ENCODE peak calls at places on chromosomes 3 and 15, in six cellular contexts. One of them, this sample, is unnamed.
A peak's percentile ranks its signal among the peaks of the same experiment; 100 is the strongest.

GRCh38 chr3:21718161-21718765 is 32.7 kb downstream of the ZNF385D start:
- DNase-seq in Peyer's patch: no peak
- DNase-seq in A673: no peak
- DNase-seq in mucosa of descending colon: no peak
- DNase-seq in breast epithelium: no peak
- DNase-seq in mesenchymal stem cell: peak; percentile 23
- DNase-seq in this sample: peak; percentile 97

GRCh38 chr15:92906563-92907081 is 6.5 kb downstream of the CHD2 start:
- DNase-seq in Peyer's patch: peak; percentile 55
- DNase-seq in A673: no peak
- DNase-seq in mucosa of descending colon: no peak
- DNase-seq in breast epithelium: no peak
- DNase-seq in mesenchymal stem cell: no peak
- DNase-seq in this sample: peak; percentile 99

GRCh38 chr3:89306535-89306934 is 199.1 kb downstream of the EPHA3 start:
- DNase-seq in Peyer's patch: no peak
- DNase-seq in A673: no peak
- DNase-seq in mucosa of descending colon: no peak
- DNase-seq in breast epithelium: no peak
- DNase-seq in mesenchymal stem cell: no peak
- DNase-seq in this sample: no peak

GRCh38 chr15:49215768-49216739 is 46.0 kb downstream of the GALK2 start:
- DNase-seq in Peyer's patch: no peak
- DNase-seq in A673: peak; percentile 27
- DNase-seq in mucosa of descending colon: no peak
- DNase-seq in breast epithelium: no peak
- DNase-seq in mesenchymal stem cell: no peak
- DNase-seq in this sample: peak; percentile 23

GRCh38 chr15:51735211-51735610 is 2.2 kb downstream of the LYSMD2 start:
- DNase-seq in Peyer's patch: no peak
- DNase-seq in A673: no peak
- DNase-seq in mucosa of descending colon: no peak
- DNase-seq in breast epithelium: no peak
- DNase-seq in mesenchymal stem cell: no peak
- DNase-seq in this sample: no peak

GRCh38 chr3:39056151-39056550 is 4.3 kb downstream of the WDR48 start:
- DNase-seq in Peyer's patch: no peak
- DNase-seq in A673: no peak
- DNase-seq in mucosa of descending colon: no peak
- DNase-seq in breast epithelium: no peak
- DNase-seq in mesenchymal stem cell: no peak
- DNase-seq in this sample: no peak

GRCh38 chr15:59553879-59554735 is 57.5 kb upstream of the GCNT3 start:
- DNase-seq in Peyer's patch: no peak
- DNase-seq in A673: no peak
- DNase-seq in mucosa of descending colon: no peak
- DNase-seq in breast epithelium: peak; percentile 35
- DNase-seq in mesenchymal stem cell: peak; percentile 14
- DNase-seq in this sample: peak; percentile 99

GRCh38 chr3:167740961-167741587 is 5.6 kb downstream of the SERPINI1 start:
- DNase-seq in Peyer's patch: no peak
- DNase-seq in A673: peak; percentile 47
- DNase-seq in mucosa of descending colon: no peak
- DNase-seq in breast epithelium: no peak
- DNase-seq in mesenchymal stem cell: peak; percentile 57
- DNase-seq in this sample: peak; percentile 46

GRCh38 chr3:71600646-71601288 is 17.2 kb upstream of the FOXP1 start:
- DNase-seq in Peyer's patch: no peak
- DNase-seq in A673: no peak
- DNase-seq in mucosa of descending colon: no peak
- DNase-seq in breast epithelium: no peak
- DNase-seq in mesenchymal stem cell: no peak
- DNase-seq in this sample: no peak

GRCh38 chr15:75045332-75046015 is 22.1 kb downstream of the PPCDC start:
- DNase-seq in Peyer's patch: no peak
- DNase-seq in A673: no peak
- DNase-seq in mucosa of descending colon: no peak
- DNase-seq in breast epithelium: no peak
- DNase-seq in mesenchymal stem cell: no peak
- DNase-seq in this sample: no peak

GRCh38 chr15:55685292-55685691 is 57.7 kb downstream of the PRTG start:
- DNase-seq in Peyer's patch: no peak
- DNase-seq in A673: no peak
- DNase-seq in mucosa of descending colon: no peak
- DNase-seq in breast epithelium: no peak
- DNase-seq in mesenchymal stem cell: peak; percentile 38
- DNase-seq in this sample: no peak

GRCh38 chr3:130626021-130626420 is 109.0 kb downstream of the COL6A6 start:
- DNase-seq in Peyer's patch: no peak
- DNase-seq in A673: peak; percentile 16
- DNase-seq in mucosa of descending colon: no peak
- DNase-seq in breast epithelium: no peak
- DNase-seq in mesenchymal stem cell: no peak
- DNase-seq in this sample: peak; percentile 7

GRCh38 chr3:196620228-196620627 is 19.3 kb upstream of the NRROS start:
- DNase-seq in Peyer's patch: peak; percentile 31
- DNase-seq in A673: no peak
- DNase-seq in mucosa of descending colon: no peak
- DNase-seq in breast epithelium: peak; percentile 28
- DNase-seq in mesenchymal stem cell: peak; percentile 94
- DNase-seq in this sample: no peak

GRCh38 chr15:36361351-36361870 is 218.0 kb upstream of the CDIN1 start:
- DNase-seq in Peyer's patch: no peak
- DNase-seq in A673: no peak
- DNase-seq in mucosa of descending colon: no peak
- DNase-seq in breast epithelium: no peak
- DNase-seq in mesenchymal stem cell: peak; percentile 70
- DNase-seq in this sample: peak; percentile 24

GRCh38 chr3:16896820-16897219 is 12.1 kb downstream of the PLCL2 start:
- DNase-seq in Peyer's patch: no peak
- DNase-seq in A673: no peak
- DNase-seq in mucosa of descending colon: no peak
- DNase-seq in breast epithelium: no peak
- DNase-seq in mesenchymal stem cell: no peak
- DNase-seq in this sample: no peak

GRCh38 chr3:64149886-64150285 is 75.4 kb downstream of the PRICKLE2 start:
- DNase-seq in Peyer's patch: no peak
- DNase-seq in A673: no peak
- DNase-seq in mucosa of descending colon: no peak
- DNase-seq in breast epithelium: no peak
- DNase-seq in mesenchymal stem cell: no peak
- DNase-seq in this sample: no peak

GRCh38 chr15:46229263-46229662 is 594.4 kb downstream of the SQOR start:
- DNase-seq in Peyer's patch: no peak
- DNase-seq in A673: no peak
- DNase-seq in mucosa of descending colon: no peak
- DNase-seq in breast epithelium: no peak
- DNase-seq in mesenchymal stem cell: no peak
- DNase-seq in this sample: no peak

GRCh38 chr3:52849656-52850055 is 14.8 kb upstream of the MUSTN1 start:
- DNase-seq in Peyer's patch: no peak
- DNase-seq in A673: no peak
- DNase-seq in mucosa of descending colon: no peak
- DNase-seq in breast epithelium: no peak
- DNase-seq in mesenchymal stem cell: no peak
- DNase-seq in this sample: no peak
- H3K36me3 ChIP-seq in Peyer's patch: no peaks in the 10 kb centered on the region
- H3K36me3 ChIP-seq in A673: no peaks in the 10 kb centered on the region
- H3K36me3 ChIP-seq in mucosa of descending colon: no peaks in the 10 kb centered on the region
- H3K36me3 ChIP-seq in breast epithelium: no peaks in the 10 kb centered on the region
- H3K36me3 ChIP-seq in mesenchymal stem cell: peaks cover 40% of the 10 kb centered on the region
- H3K36me3 ChIP-seq in this sample: peaks cover 1% of the 10 kb centered on the region

DNA sequence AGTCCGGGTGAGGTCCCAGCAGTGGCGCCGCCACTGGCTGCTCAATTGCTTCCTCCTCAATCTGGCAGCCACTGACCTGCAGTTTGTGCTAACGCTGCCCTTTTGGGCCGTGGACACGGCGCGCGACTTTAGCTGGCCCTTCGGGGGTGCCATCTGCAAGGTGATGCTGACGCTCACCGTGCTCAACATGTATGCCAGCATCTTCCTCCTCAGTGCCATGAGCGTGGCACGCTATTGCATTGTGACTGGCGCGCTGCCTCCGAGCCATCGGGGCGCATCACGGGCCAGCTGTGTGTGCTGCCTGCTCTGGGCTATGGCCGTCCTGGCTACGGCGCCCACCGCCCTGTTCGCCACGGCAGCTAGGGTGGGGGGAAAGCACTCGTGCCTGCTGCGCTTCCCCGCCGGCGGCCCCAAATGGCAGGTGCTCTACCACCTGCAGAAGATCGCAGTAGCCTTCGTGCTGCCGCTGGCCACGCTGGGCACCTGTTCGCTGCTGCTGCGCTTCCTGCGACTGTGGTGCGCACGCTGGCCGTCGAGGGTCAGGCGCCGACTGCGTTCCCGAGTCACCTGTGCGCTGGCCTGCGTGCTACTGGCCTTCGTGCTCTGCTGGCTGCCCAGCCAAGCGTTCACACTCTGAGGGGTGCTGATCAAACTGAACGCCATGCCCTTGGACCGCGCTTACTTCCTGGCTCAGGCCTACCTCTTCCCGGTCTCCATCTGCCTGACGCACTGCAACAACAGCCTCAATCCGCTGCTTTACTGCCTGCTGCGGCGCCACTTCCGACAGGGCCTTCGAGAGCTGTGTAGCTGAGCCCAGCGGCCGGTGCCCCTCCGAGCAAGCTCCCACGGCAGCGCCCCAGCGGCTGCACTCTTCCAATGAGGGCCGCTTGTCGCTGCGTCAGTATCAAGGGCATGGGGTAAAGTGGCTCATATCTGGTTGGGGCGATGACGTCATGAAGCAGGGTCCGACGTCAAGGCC is 20.3 kb upstream of the ADAMTS7 start:
- DNase-seq in Peyer's patch: no peak
- DNase-seq in A673: no peak
- DNase-seq in mucosa of descending colon: no peak
- DNase-seq in breast epithelium: no peak
- DNase-seq in mesenchymal stem cell: no peak
- DNase-seq in this sample: no peak
- H3K4me3 ChIP-seq in Peyer's patch: peak overlapping the region; percentile 5
- H3K4me3 ChIP-seq in A673: no peak overlapping the region
- H3K4me3 ChIP-seq in mucosa of descending colon: no peak overlapping the region
- H3K4me3 ChIP-seq in breast epithelium: no peak overlapping the region
- H3K4me3 ChIP-seq in mesenchymal stem cell: peak overlapping the region; percentile 9
- H3K4me3 ChIP-seq in this sample: no peak overlapping the region

DNA sequence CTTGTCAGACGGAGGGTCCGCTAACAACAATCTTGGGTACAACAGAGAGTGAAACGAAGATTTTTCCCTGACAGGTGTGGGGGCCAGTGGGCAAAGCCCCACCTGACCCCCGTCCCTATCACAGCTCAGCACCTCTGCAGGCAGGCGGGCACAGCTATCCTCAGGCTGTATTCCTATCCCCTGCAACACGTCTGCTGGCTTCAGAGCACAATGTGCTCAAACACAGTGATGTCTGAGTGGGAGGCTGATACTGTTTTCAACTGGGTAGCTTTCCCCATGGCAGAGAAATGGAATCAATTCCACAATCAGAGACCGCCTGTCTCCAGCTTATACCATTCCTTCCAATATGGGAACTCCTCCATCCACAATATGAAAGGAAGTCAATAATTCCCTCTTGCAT is 28.0 kb downstream of the TLE3 start:
- DNase-seq in Peyer's patch: no peak
- DNase-seq in A673: no peak
- DNase-seq in mucosa of descending colon: no peak
- DNase-seq in breast epithelium: no peak
- DNase-seq in mesenchymal stem cell: no peak
- DNase-seq in this sample: no peak
- H3K36me3 ChIP-seq in Peyer's patch: no peaks in the 10 kb centered on the region
- H3K36me3 ChIP-seq in A673: peaks cover 72% of the 10 kb centered on the region
- H3K36me3 ChIP-seq in mucosa of descending colon: peaks cover 14% of the 10 kb centered on the region
- H3K36me3 ChIP-seq in breast epithelium: peaks cover 5% of the 10 kb centered on the region
- H3K36me3 ChIP-seq in mesenchymal stem cell: peaks cover 68% of the 10 kb centered on the region
- H3K36me3 ChIP-seq in this sample: peaks cover 43% of the 10 kb centered on the region

GRCh38 chr3:190101320-190102117 is 19.2 kb downstream of the P3H2 start:
- DNase-seq in Peyer's patch: no peak
- DNase-seq in A673: peak; percentile 68
- DNase-seq in mucosa of descending colon: no peak
- DNase-seq in breast epithelium: no peak
- DNase-seq in mesenchymal stem cell: peak; percentile 82
- DNase-seq in this sample: no peak
- H3K4me3 ChIP-seq in Peyer's patch: no peak overlapping the region
- H3K4me3 ChIP-seq in A673: peak overlapping the region; percentile 18
- H3K4me3 ChIP-seq in mucosa of descending colon: no peak overlapping the region
- H3K4me3 ChIP-seq in breast epithelium: peak overlapping the region; percentile 22
- H3K4me3 ChIP-seq in mesenchymal stem cell: no peak overlapping the region
- H3K4me3 ChIP-seq in this sample: no peak overlapping the region

DNA sequence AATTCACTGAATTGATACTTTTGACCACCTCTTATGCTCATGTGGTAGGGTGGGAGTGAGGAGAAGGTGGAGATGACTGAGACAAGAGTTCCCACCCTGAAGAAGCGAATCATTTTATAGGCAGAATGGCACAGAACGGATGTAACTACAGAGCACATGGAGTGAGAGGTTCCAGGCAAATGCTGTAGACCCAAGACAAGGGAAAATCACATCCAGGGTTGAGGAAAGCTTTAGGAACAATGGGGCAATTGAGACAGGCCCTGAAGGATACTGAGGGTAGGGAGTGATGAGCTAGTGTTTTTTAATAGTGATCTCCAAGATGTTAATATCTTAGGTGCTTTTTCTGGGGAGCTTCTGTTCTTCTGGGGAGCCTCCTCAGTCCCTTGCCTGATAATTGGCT is 8.1 kb downstream of the PCCB start:
- DNase-seq in Peyer's patch: no peak
- DNase-seq in A673: no peak
- DNase-seq in mucosa of descending colon: no peak
- DNase-seq in breast epithelium: no peak
- DNase-seq in mesenchymal stem cell: no peak
- DNase-seq in this sample: no peak
- H3K36me3 ChIP-seq in Peyer's patch: no peaks in the 10 kb centered on the region
- H3K36me3 ChIP-seq in A673: peaks cover 53% of the 10 kb centered on the region
- H3K36me3 ChIP-seq in mucosa of descending colon: no peaks in the 10 kb centered on the region
- H3K36me3 ChIP-seq in breast epithelium: no peaks in the 10 kb centered on the region
- H3K36me3 ChIP-seq in mesenchymal stem cell: peaks cover 7% of the 10 kb centered on the region
- H3K36me3 ChIP-seq in this sample: no peaks in the 10 kb centered on the region

GRCh38 chr3:121705541-121705940 is 44.0 kb downstream of the GOLGB1 start:
- DNase-seq in Peyer's patch: no peak
- DNase-seq in A673: no peak
- DNase-seq in mucosa of descending colon: no peak
- DNase-seq in breast epithelium: no peak
- DNase-seq in mesenchymal stem cell: no peak
- DNase-seq in this sample: no peak
- H3K4me3 ChIP-seq in Peyer's patch: no peak overlapping the region
- H3K4me3 ChIP-seq in A673: no peak overlapping the region
- H3K4me3 ChIP-seq in mucosa of descending colon: no peak overlapping the region
- H3K4me3 ChIP-seq in breast epithelium: no peak overlapping the region
- H3K4me3 ChIP-seq in mesenchymal stem cell: no peak overlapping the region
- H3K4me3 ChIP-seq in this sample: no peak overlapping the region

DNA sequence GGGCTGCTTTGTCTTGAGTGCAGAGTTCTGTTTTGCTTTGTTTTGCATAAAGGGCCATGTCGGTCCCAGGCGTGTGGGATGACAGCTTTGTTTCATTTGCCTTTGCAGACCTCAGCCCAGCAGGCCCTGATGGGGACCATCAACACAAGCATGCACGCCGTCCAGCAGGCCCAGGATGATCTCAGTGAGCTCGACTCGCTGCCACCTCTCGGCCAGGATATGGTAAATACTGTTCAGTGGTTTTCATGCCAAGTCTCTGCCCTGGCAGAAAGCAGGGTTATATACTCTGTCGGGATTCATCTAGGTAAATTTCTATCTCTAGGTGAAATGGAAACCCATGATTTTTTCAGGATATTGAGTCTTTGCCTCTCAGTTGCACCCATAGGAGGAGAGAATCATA is 343.9 kb upstream of the TPM1 start:
- DNase-seq in Peyer's patch: no peak
- DNase-seq in A673: no peak
- DNase-seq in mucosa of descending colon: no peak
- DNase-seq in breast epithelium: no peak
- DNase-seq in mesenchymal stem cell: no peak
- DNase-seq in this sample: no peak
- H3K36me3 ChIP-seq in Peyer's patch: no peaks in the 10 kb centered on the region
- H3K36me3 ChIP-seq in A673: no peaks in the 10 kb centered on the region
- H3K36me3 ChIP-seq in mucosa of descending colon: peaks cover 5% of the 10 kb centered on the region
- H3K36me3 ChIP-seq in breast epithelium: no peaks in the 10 kb centered on the region
- H3K36me3 ChIP-seq in mesenchymal stem cell: peaks cover 34% of the 10 kb centered on the region
- H3K36me3 ChIP-seq in this sample: no peaks in the 10 kb centered on the region

GRCh38 chr3:8868996-8869395 is 94.3 kb downstream of the RAD18 start:
- DNase-seq in Peyer's patch: no peak
- DNase-seq in A673: no peak
- DNase-seq in mucosa of descending colon: no peak
- DNase-seq in breast epithelium: no peak
- DNase-seq in mesenchymal stem cell: no peak
- DNase-seq in this sample: no peak
- H3K4me3 ChIP-seq in Peyer's patch: no peak overlapping the region
- H3K4me3 ChIP-seq in A673: no peak overlapping the region
- H3K4me3 ChIP-seq in mucosa of descending colon: no peak overlapping the region
- H3K4me3 ChIP-seq in breast epithelium: no peak overlapping the region
- H3K4me3 ChIP-seq in mesenchymal stem cell: no peak overlapping the region
- H3K4me3 ChIP-seq in this sample: no peak overlapping the region